ENCODE peak calls at places on chromosomes 6 and 20, in six cellular contexts. E, U, F, K, P and S are unnamed samples.
A peak's percentile ranks its signal among the peaks of the same experiment; 100 is the strongest.

GRCh38 chr6:144582939-144583613 is 297.9 kb downstream of the UTRN start:
- DNase-seq in K (no peak), U (peak; percentile 66), E (no peak), F (peak; percentile 26), P (peak; percentile 55), S (peak; percentile 61)

GRCh38 chr6:139641412-139641811 is 267.0 kb upstream of the CITED2 start:
- DNase-seq in E (no peak), K (no peak), F (no peak), U (no peak), P (no peak), S (no peak)

GRCh38 chr6:112330071-112330876 is 16.9 kb upstream of the RFPL4B start:
- DNase-seq in U (no peak), E (no peak), P (no peak), F (no peak), K (peak; percentile 62), S (no peak)

GRCh38 chr20:40991181-40991889 is 37.3 kb upstream of the TOP1 start:
- DNase-seq in P (peak; percentile 60), F (no peak), E (no peak), U (peak; percentile 61), K (peak; percentile 63), S (no peak)

GRCh38 chr20:51725584-51726176 is 42.5 kb downstream of the ATP9A start:
- DNase-seq in U (no peak), E (no peak), K (no peak), F (no peak), P (no peak), S (no peak)

GRCh38 chr6:14796974-14797762 is 448.7 kb upstream of the JARID2 start:
- DNase-seq in K (no peak), E (no peak), U (no peak), P (no peak), F (no peak), S (no peak)

GRCh38 chr20:58133020-58133419 is 95.4 kb downstream of the ANKRD60 start:
- DNase-seq in U (no peak), P (no peak), E (no peak), F (no peak), K (peak; percentile 49), S (no peak)

GRCh38 chr20:39861381-39861780 is 827.7 kb downstream of the MAFB start:
- DNase-seq in P (no peak), F (no peak), E (no peak), K (no peak), U (no peak), S (peak; percentile 13)

GRCh38 chr20:20926222-20926905 is 179.8 kb downstream of the LINC00237 start:
- DNase-seq in P (no peak), K (no peak), E (no peak), U (no peak), F (no peak), S (no peak)

GRCh38 chr6:36666726-36667591 is 11.6 kb upstream of the CDKN1A start:
- DNase-seq in K (peak; percentile 96), P (peak; percentile 83), E (no peak), U (peak; percentile 89), F (peak; percentile 88), S (no peak)

GRCh38 chr6:90298459-90299053 is 1.9 kb upstream of the BACH2 start:
- DNase-seq in K (no peak), P (no peak), F (no peak), U (no peak), E (no peak), S (no peak)

GRCh38 chr6:78605909-78606446 is 261.4 kb upstream of the IRAK1BP1 start:
- DNase-seq in P (no peak), E (no peak), F (no peak), U (no peak), K (no peak), S (no peak)

GRCh38 chr6:26305097-26305841 is 59.7 kb upstream of the BTN3A2 start:
- DNase-seq in U (peak; percentile 84), E (no peak), K (no peak), F (peak; percentile 66), P (no peak), S (peak; percentile 64)

GRCh38 chr6:32410906-32411305 is 3.9 kb upstream of the BTNL2 start:
- DNase-seq in E (no peak), U (no peak), K (no peak), F (no peak), P (no peak), S (no peak)

GRCh38 chr20:21182832-21183563 is 57.1 kb downstream of the KIZ start:
- DNase-seq in K (no peak), F (no peak), P (no peak), U (peak; percentile 80), E (no peak), S (peak; percentile 52)

GRCh38 chr6:72522735-72523141 is 99.1 kb upstream of the KCNQ5 start:
- DNase-seq in F (no peak), P (no peak), U (no peak), E (peak; percentile 43), K (no peak), S (no peak)

GRCh38 chr20:17083738-17084137 is 143.1 kb upstream of the PCSK2 start:
- DNase-seq in F (no peak), U (no peak), P (no peak), E (peak; percentile 27), K (no peak), S (peak; percentile 5)

GRCh38 chr6:24093381-24093780 is 32.6 kb upstream of the NRSN1 start:
- DNase-seq in F (no peak), P (no peak), E (no peak), K (no peak), U (no peak), S (no peak)

GRCh38 chr6:137968901-137969300 is 101.8 kb downstream of the TNFAIP3 start:
- DNase-seq in F (no peak), U (no peak), K (no peak), P (no peak), E (no peak), S (peak; percentile 32)

GRCh38 chr6:105194591-105194990 is 14.8 kb upstream of the POPDC3 start:
- DNase-seq in P (no peak), F (no peak), U (no peak), E (no peak), K (no peak), S (no peak)

GRCh38 chr6:18498408-18498807 is 111.3 kb downstream of the RNF144B start:
- DNase-seq in U (no peak), P (no peak), F (no peak), K (no peak), E (no peak), S (no peak)

GRCh38 chr6:158498362-158498761 is 61.5 kb upstream of the TMEM181 start:
- DNase-seq in P (no peak), K (no peak), F (no peak), U (no peak), E (no peak), S (no peak)

GRCh38 chr6:158500016-158500735 is 59.7 kb upstream of the TMEM181 start:
- DNase-seq in P (no peak), E (no peak), F (no peak), U (no peak), K (no peak), S (no peak)

GRCh38 chr6:158501638-158502592 is 58.0 kb upstream of the TMEM181 start:
- DNase-seq in E (no peak), F (no peak), U (no peak), K (no peak), P (no peak), S (no peak)

GRCh38 chr6:158497620-158498019 is 62.3 kb upstream of the TMEM181 start:
- DNase-seq in P (no peak), E (no peak), U (no peak), K (no peak), F (no peak), S (no peak)

DNA sequence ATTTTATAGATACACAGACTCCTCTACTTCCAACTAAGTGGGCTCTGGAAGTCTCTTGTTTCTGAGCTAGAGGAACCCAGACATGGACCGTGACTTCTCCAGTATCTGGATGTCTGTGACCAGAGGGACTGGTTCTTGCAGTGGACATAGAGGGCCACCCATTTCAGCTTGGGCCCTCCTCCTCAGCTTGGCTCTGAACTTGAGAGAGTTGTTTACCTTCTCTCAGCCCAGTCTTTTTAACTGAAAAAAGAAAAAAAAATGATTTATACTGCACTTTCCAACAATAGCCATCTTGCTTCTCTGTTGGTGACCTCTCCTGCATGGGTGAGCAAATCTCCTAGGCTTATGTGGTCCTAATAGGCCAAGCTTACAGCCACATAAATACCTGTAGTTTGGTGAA is 60.3 kb upstream of the TMEM181 start:
- DNase-seq in P (no peak), F (no peak), U (no peak), E (no peak), K (no peak), S (no peak)
- H3K36me3 ChIP-seq in P (peaks cover 61% of the 10 kb centered on the region), F (peaks cover 65% of the 10 kb centered on the region), U (peaks cover 55% of the 10 kb centered on the region), E (peaks cover 7% of the 10 kb centered on the region), K (peaks cover 30% of the 10 kb centered on the region), S (peaks cover 16% of the 10 kb centered on the region)

GRCh38 chr6:11381801-11382513 is 149.5 kb upstream of the NEDD9 start:
- DNase-seq in E (no peak), U (no peak), P (peak; percentile 64), K (no peak), F (no peak), S (peak; percentile 66)
- H3K27ac ChIP-seq in E (no peak overlapping the region), U (peak overlapping the region; percentile 39), P (peak overlapping the region; percentile 87), K (no peak overlapping the region), F (no peak overlapping the region), S (peak overlapping the region; percentile 85)

DNA sequence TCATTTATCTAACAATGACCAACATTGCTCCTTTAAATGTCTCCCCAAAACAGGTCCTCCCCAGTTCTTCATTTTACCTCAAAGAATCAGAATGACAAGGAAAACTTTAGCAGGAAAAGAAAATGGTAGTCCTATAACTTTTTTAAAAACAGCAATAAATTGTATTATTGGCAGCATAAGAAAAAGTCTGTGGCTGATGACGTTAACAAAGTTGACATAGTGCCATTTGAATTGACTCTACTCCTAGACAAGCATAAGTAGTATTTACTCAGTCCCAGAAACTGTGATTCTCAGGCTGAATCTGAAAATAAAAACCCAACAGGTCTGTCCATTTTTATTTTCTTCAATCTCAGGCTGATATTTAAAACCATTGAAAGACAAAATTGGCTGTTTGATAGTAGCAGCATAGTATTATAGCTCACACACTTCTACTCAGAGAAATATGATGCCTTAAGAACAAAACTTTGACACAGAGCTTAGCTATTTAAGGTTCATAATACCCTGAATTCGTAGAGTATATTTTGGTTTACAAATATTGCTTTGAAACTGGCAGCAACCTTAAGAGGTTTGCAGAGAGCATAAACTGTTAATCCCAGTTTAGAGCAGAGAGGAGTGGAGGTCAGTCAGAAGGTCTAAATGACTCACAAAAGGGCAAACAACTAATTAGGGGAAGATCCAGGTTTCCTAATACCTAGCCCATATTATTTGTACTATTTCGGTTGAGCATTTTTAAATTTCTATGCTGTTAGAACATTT is 35.0 kb upstream of the TENT5A start:
- DNase-seq in K (no peak), E (no peak), F (no peak), P (no peak), U (no peak), S (no peak)
- H3K4me3 ChIP-seq in K (no peak overlapping the region), E (no peak overlapping the region), F (no peak overlapping the region), P (no peak overlapping the region), U (no peak overlapping the region), S (no peak overlapping the region)

GRCh38 chr6:161164182-161164625 is 109.7 kb downstream of the AGPAT4 start:
- DNase-seq in E (no peak), K (no peak), F (no peak), P (no peak), U (peak; percentile 30), S (no peak)

GRCh38 chr6:161162722-161163121 is 111.1 kb downstream of the AGPAT4 start:
- DNase-seq in F (no peak), E (no peak), K (no peak), P (no peak), U (peak; percentile 46), S (peak; percentile 54)

GRCh38 chr6:161163466-161164181 is 110.2 kb downstream of the AGPAT4 start:
- DNase-seq in K (no peak), U (peak; percentile 33), P (no peak), E (no peak), F (no peak), S (no peak)

GRCh38 chr6:161161889-161162624 is 111.8 kb downstream of the AGPAT4 start:
- DNase-seq in P (no peak), F (no peak), U (peak; percentile 62), E (no peak), K (no peak), S (no peak)

GRCh38 chr6:161161121-161161520 is 112.7 kb downstream of the AGPAT4 start:
- DNase-seq in E (no peak), P (no peak), F (no peak), U (peak; percentile 46), K (no peak), S (no peak)
- H3K36me3 ChIP-seq in E (peaks cover 3% of the 10 kb centered on the region), P (peaks cover 46% of the 10 kb centered on the region), F (no peaks in the 10 kb centered on the region), U (peaks cover 23% of the 10 kb centered on the region), K (no peaks in the 10 kb centered on the region), S (peaks cover 2% of the 10 kb centered on the region)